ENCODE peak calls at places on chromosomes 1 and 21, in four cellular contexts. D is sciatic nerve; K is CD4-positive, CD25-positive, alpha-beta regulatory T cell; X is lower lobe of right lung. U is an unnamed sample.

GRCh38 chr21:44958471-44959191 is 18.8 kb downstream of the SLX9 start:
- ATAC-seq in D (peak), K (no peak), X (peak), U (peak)

GRCh38 chr1:143652744-143653143 is 319.0 kb downstream of the FAM72C start:
- ATAC-seq in D (no peak), K (no peak), X (no peak), U (no peak)

GRCh38 chr1:218665216-218665615 is 320.1 kb downstream of the TGFB2 start:
- ATAC-seq in D (peak), K (no peak), X (peak), U (peak)

GRCh38 chr1:217524787-217525520 is 105.9 kb downstream of the GPATCH2 start:
- ATAC-seq in D (no peak), K (no peak), X (no peak), U (no peak)

GRCh38 chr21:46425061-46425460 is 33.6 kb upstream of the DIP2A start:
- ATAC-seq in D (no peak), K (no peak), X (no peak), U (no peak)

GRCh38 chr1:86523670-86524354 is 23.1 kb upstream of the CLCA4 start:
- ATAC-seq in D (peak), K (no peak), X (no peak), U (no peak)

GRCh38 chr21:46667735-46668380 is 32.4 kb downstream of the PRMT2 start:
- ATAC-seq in D (peak), K (peak), X (peak), U (no peak)

GRCh38 chr1:27623327-27624212 is 11.4 kb downstream of the FGR start:
- ATAC-seq in D (no peak), K (no peak), X (no peak), U (no peak)

GRCh38 chr1:15352122-15352957 is 57.3 kb upstream of the EFHD2 start:
- ATAC-seq in D (no peak), K (peak), X (peak), U (no peak)

GRCh38 chr21:29870814-29871213 is 69.0 kb downstream of the GRIK1 start:
- ATAC-seq in D (no peak), K (no peak), X (no peak), U (no peak)

GRCh38 chr1:3881191-3881475 is 18.9 kb downstream of the C1orf174 start:
- ATAC-seq in D (no peak), K (no peak), X (no peak), U (no peak)

GRCh38 chr1:55774446-55774845 is 559.3 kb upstream of the USP24 start:
- ATAC-seq in D (no peak), K (no peak), X (no peak), U (no peak)

GRCh38 chr1:26190373-26190987 is at the start of gene CATSPER4:
- ATAC-seq in D (no peak), K (no peak), X (peak), U (no peak)

GRCh38 chr1:42214447-42214871 is 49.9 kb upstream of the GUCA2A start:
- ATAC-seq in D (peak), K (no peak), X (peak), U (peak)

GRCh38 chr1:227472772-227473171 is 90.6 kb upstream of the ZNF678 start:
- ATAC-seq in D (no peak), K (no peak), X (no peak), U (no peak)

GRCh38 chr1:182869241-182869666 is 30.1 kb downstream of the DHX9 start:
- ATAC-seq in D (peak), K (peak), X (peak), U (peak)

GRCh38 chr1:216075339-216075738 is 347.9 kb downstream of the USH2A start:
- ATAC-seq in D (peak), K (no peak), X (no peak), U (no peak)

GRCh38 chr1:98325646-98326441 is 335.7 kb upstream of the SNX7 start:
- ATAC-seq in D (peak), K (no peak), X (peak), U (peak)

GRCh38 chr1:7568053-7568452 is 203.0 kb upstream of the VAMP3 start:
- ATAC-seq in D (no peak), K (no peak), X (no peak), U (no peak)

GRCh38 chr1:112264553-112264952 is 131.5 kb upstream of the CTTNBP2NL start:
- ATAC-seq in D (peak), K (no peak), X (peak), U (peak)

GRCh38 chr1:237211031-237211430 is 169.0 kb downstream of the RYR2 start:
- ATAC-seq in D (no peak), K (no peak), X (no peak), U (no peak)

GRCh38 chr1:211730347-211730746 is 54.9 kb upstream of the NEK2 start:
- ATAC-seq in D (no peak), K (no peak), X (no peak), U (no peak)

GRCh38 chr1:38570576-38570975 is 289.0 kb downstream of the RRAGC start:
- ATAC-seq in D (no peak), K (no peak), X (no peak), U (no peak)

GRCh38 chr1:116343019-116343418 is 30.0 kb upstream of the ATP1A1 start:
- ATAC-seq in D (no peak), K (no peak), X (no peak), U (no peak)

GRCh38 chr1:31666290-31666963 is 21.8 kb upstream of the PEF1 start:
- ATAC-seq in D (peak), K (no peak), X (peak), U (peak)

GRCh38 chr1:33342041-33342723 is 21.3 kb upstream of the A3GALT2 start:
- ATAC-seq in D (peak), K (no peak), X (peak), U (peak)

GRCh38 chr1:25476186-25477097 is 45.7 kb downstream of the MACO1 start:
- ATAC-seq in D (no peak), K (peak), X (no peak), U (no peak)

GRCh38 chr1:107153033-107153432 is 12.2 kb downstream of the NTNG1 start:
- ATAC-seq in D (no peak), K (no peak), X (no peak), U (no peak)

GRCh38 chr21:34986561-34987533 is 62.3 kb downstream of the RUNX1 start:
- ATAC-seq in D (no peak), K (peak), X (no peak), U (no peak)

GRCh38 chr21:25845729-25846256 is 111.0 kb downstream of the GABPA start:
- ATAC-seq in D (no peak), K (no peak), X (no peak), U (no peak)

GRCh38 chr1:177048314-177049069 is 116.0 kb downstream of the ASTN1 start:
- ATAC-seq in D (no peak), K (no peak), X (no peak), U (no peak)

GRCh38 chr21:14875186-14875585 is 189.6 kb downstream of the NRIP1 start:
- ATAC-seq in D (no peak), K (no peak), X (no peak), U (no peak)

GRCh38 chr1:63861055-63861691 is 87.4 kb downstream of the ROR1 start:
- ATAC-seq in D (peak), K (no peak), X (no peak), U (peak)

GRCh38 chr1:155864393-155864792 is 5.0 kb downstream of the SYT11 start:
- ATAC-seq in D (no peak), K (no peak), X (no peak), U (no peak)

GRCh38 chr1:183283286-183283685 is 97.2 kb downstream of the LAMC2 start:
- ATAC-seq in D (no peak), K (no peak), X (no peak), U (no peak)

GRCh38 chr1:22798083-22798482 is 87.4 kb downstream of the EPHB2 start:
- ATAC-seq in D (no peak), K (no peak), X (no peak), U (no peak)

GRCh38 chr1:89609781-89610456 is 23.0 kb upstream of the LRRC8C start:
- ATAC-seq in D (peak), K (no peak), X (peak), U (no peak)

GRCh38 chr1:181583598-181583997 is 100.3 kb downstream of the CACNA1E start:
- ATAC-seq in D (no peak), K (no peak), X (peak), U (no peak)

U was measured in gastroesophageal sphincter.